ENCODE peak calls at places on chromosomes 12 and 14, in four cellular contexts. S is cardiac muscle cell, Z is mesothelial cell of epicardium, N is MM.1S. J is an unnamed sample.
A peak's percentile ranks its signal among the peaks of the same experiment; 100 is the strongest.

GRCh38 chr12:78501825-78502224 is 362.7 kb upstream of the SYT1 start:
- DNase-seq in N (no peak), S (no peak), Z (no peak), J (no peak)

GRCh38 chr14:104442107-104442551 is 137.4 kb upstream of the C14orf180 start:
- DNase-seq in Z (peak; percentile 35), N (no peak), S (no peak), J (no peak)

GRCh38 chr12:214005-214736 is at the start of gene SLC6A12:
- DNase-seq in N (no peak), S (no peak), Z (no peak), J (no peak)

GRCh38 chr14:105503918-105504692 is 13.1 kb downstream of the TEDC1 start:
- DNase-seq in N (no peak), S (no peak), Z (no peak), J (no peak)

GRCh38 chr14:34460841-34461240 is 1.2 kb downstream of the SPTSSA start:
- DNase-seq in N (no peak), Z (no peak), S (no peak), J (no peak)

GRCh38 chr12:130169256-130169655 is 7.0 kb downstream of the FZD10 start:
- DNase-seq in Z (no peak), N (no peak), S (no peak), J (no peak)

GRCh38 chr14:104115691-104116543 is 22.5 kb upstream of the KIF26A start:
- DNase-seq in N (no peak), S (no peak), Z (peak; percentile 50), J (no peak)

GRCh38 chr12:118456741-118457140 is 80.4 kb downstream of the SUDS3 start:
- DNase-seq in N (no peak), Z (no peak), S (no peak), J (no peak)

GRCh38 chr12:117208206-117208605 is 17.9 kb upstream of the FBXO21 start:
- DNase-seq in S (no peak), N (no peak), Z (no peak), J (no peak)

GRCh38 chr12:123114305-123115083 is 36.4 kb downstream of the PITPNM2 start:
- DNase-seq in S (no peak), Z (no peak), N (no peak), J (no peak)

GRCh38 chr14:77040995-77041744 is 12.7 kb upstream of the IRF2BPL start:
- DNase-seq in Z (no peak), N (no peak), S (no peak), J (no peak)

GRCh38 chr14:93430889-93431670 is at the start of gene UNC79:
- DNase-seq in S (peak; percentile 72), N (no peak), Z (peak; percentile 73), J (peak; percentile 60)

GRCh38 chr14:104191409-104191997 is 53.1 kb downstream of the KIF26A start:
- DNase-seq in N (no peak), Z (no peak), S (no peak), J (no peak)

GRCh38 chr12:92785563-92785950 is 82.8 kb downstream of the PLEKHG7 start:
- DNase-seq in N (no peak), Z (no peak), S (peak; percentile 13), J (no peak)

GRCh38 chr12:65867428-65867827 is 43.1 kb downstream of the HMGA2 start:
- DNase-seq in Z (no peak), S (no peak), N (no peak), J (no peak)

GRCh38 chr12:75953312-75953906 is 78.2 kb downstream of the PHLDA1 start:
- DNase-seq in Z (no peak), N (no peak), S (no peak), J (no peak)

GRCh38 chr12:39372929-39373328 is 70.0 kb downstream of the KIF21A start:
- DNase-seq in Z (no peak), S (no peak), N (peak; percentile 71), J (no peak)

GRCh38 chr14:50944647-50945413 is 547 bp upstream of the PYGL start:
- DNase-seq in Z (no peak), N (no peak), S (no peak), J (no peak)

GRCh38 chr14:49687942-49688700 is at the start of gene POLE2:
- DNase-seq in Z (peak; percentile 83), S (peak; percentile 87), N (peak; percentile 46), J (peak; percentile 78)

GRCh38 chr12:127145929-127146789 is 1120.8 kb upstream of the TMEM132C start:
- DNase-seq in N (no peak), S (peak; percentile 46), Z (no peak), J (no peak)

GRCh38 chr12:1660304-1661187 is 30.3 kb upstream of the ADIPOR2 start:
- DNase-seq in Z (no peak), S (no peak), N (peak; percentile 30), J (no peak)

GRCh38 chr12:131072446-131073230 is 118.9 kb downstream of the ADGRD1 start:
- DNase-seq in S (no peak), N (no peak), Z (no peak), J (no peak)

DNA sequence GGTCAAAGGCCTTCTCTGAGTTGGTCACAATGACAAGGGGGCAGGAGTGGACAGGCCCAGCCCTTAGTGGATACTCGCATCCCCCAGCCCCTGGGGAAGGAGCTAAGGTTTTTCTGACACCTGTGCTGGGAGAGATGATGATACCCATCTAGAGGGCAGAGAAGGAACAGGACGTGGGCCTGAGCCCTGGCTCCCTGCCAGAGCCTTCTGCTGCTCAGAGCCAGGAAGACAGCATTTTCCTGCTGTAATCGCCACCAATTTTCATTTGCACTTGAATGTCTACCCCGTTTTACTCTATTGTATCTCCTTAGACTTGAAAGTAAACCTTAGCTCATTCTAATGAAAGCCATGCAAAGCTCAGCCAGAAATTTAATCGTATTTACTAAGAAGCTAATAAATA is 17.8 kb upstream of the TRAF3 start:
- DNase-seq in N (no peak), S (no peak), Z (no peak), J (no peak)
- TF ChIP-seq CTCF in N (no peak), S (no peak), Z (no peak), J (no peak)

GRCh38 chr14:28754209-28754985 is 12.2 kb upstream of the FOXG1 start:
- DNase-seq in Z (no peak), S (peak; percentile 65), N (peak; percentile 12), J (no peak)
- TF ChIP-seq CTCF in Z (peak; percentile 49), S (peak; percentile 73), N (peak; percentile 53), J (peak; percentile 90)

GRCh38 chr12:104109446-104110271 is 28.4 kb downstream of the NFYB start:
- DNase-seq in Z (no peak), N (no peak), S (no peak), J (no peak)
- TF ChIP-seq CTCF in Z (peak; percentile 22), N (no peak), S (no peak), J (peak; percentile 25)

GRCh38 chr12:132218915-132219314 is 74.7 kb downstream of the NOC4L start:
- DNase-seq in S (peak; percentile 42), N (peak; percentile 18), Z (no peak), J (peak; percentile 29)
- TF ChIP-seq CTCF in S (peak; percentile 15), N (peak; percentile 31), Z (peak; percentile 23), J (peak; percentile 57)